ENCODE peak calls at places on chromosomes 11 and 22, in seven cellular contexts. One of them, this sample, is unnamed.

GRCh38 chr11:64224151-64224890 is 1.7 kb downstream of the TRPT1 start:
- DNase-seq in activated T-helper 1 cell treated with anti-CD3 and anti-CD28 coated beads, Interleukin-12 subunit alpha, Interleukin-12 subunit beta, Interleukin-2, Interleukin-4 antibody, amounts not matched to agents 30 ng/mL and 10 ng/mL and 1 ng/mL, durations not matched to agents 14 hours and 24 hours and 36 hours: no peak
- DNase-seq in fibroblast of pulmonary artery: no peak
- DNase-seq in sigmoid colon: peak
- DNase-seq in fibroblast of lung: peak
- DNase-seq in IMR-90: no peak
- DNase-seq in activated CD4-positive, alpha-beta T cell treated with anti-CD3 and anti-CD28 coated beads, Interleukin-2, amount 50 U/mL, for 1 hour: no peak
- DNase-seq in this sample: no peak

GRCh38 chr22:34897126-34897525 is 168.8 kb upstream of the ISX start:
- DNase-seq in activated CD4-positive, alpha-beta T cell treated with anti-CD3 and anti-CD28 coated beads, Interleukin-2, amount 50 U/mL, for 1 hour: no peak
- DNase-seq in sigmoid colon: no peak
- DNase-seq in fibroblast of lung: peak
- DNase-seq in IMR-90: no peak
- DNase-seq in activated T-helper 1 cell treated with anti-CD3 and anti-CD28 coated beads, Interleukin-12 subunit alpha, Interleukin-12 subunit beta, Interleukin-2, Interleukin-4 antibody, amounts not matched to agents 30 ng/mL and 10 ng/mL and 1 ng/mL, durations not matched to agents 14 hours and 24 hours and 36 hours: no peak
- DNase-seq in fibroblast of pulmonary artery: no peak
- DNase-seq in this sample: no peak

GRCh38 chr11:126345759-126346585 is 9.5 kb upstream of the ST3GAL4 start:
- DNase-seq in sigmoid colon: no peak
- DNase-seq in activated CD4-positive, alpha-beta T cell treated with anti-CD3 and anti-CD28 coated beads, Interleukin-2, amount 50 U/mL, for 1 hour: no peak
- DNase-seq in fibroblast of pulmonary artery: peak
- DNase-seq in fibroblast of lung: peak
- DNase-seq in IMR-90: peak
- DNase-seq in activated T-helper 1 cell treated with anti-CD3 and anti-CD28 coated beads, Interleukin-12 subunit alpha, Interleukin-12 subunit beta, Interleukin-2, Interleukin-4 antibody, amounts not matched to agents 30 ng/mL and 10 ng/mL and 1 ng/mL, durations not matched to agents 14 hours and 24 hours and 36 hours: no peak
- DNase-seq in this sample: peak

GRCh38 chr11:23903044-23903704 is 593.7 kb upstream of the LUZP2 start:
- DNase-seq in fibroblast of pulmonary artery: peak
- DNase-seq in activated T-helper 1 cell treated with anti-CD3 and anti-CD28 coated beads, Interleukin-12 subunit alpha, Interleukin-12 subunit beta, Interleukin-2, Interleukin-4 antibody, amounts not matched to agents 30 ng/mL and 10 ng/mL and 1 ng/mL, durations not matched to agents 14 hours and 24 hours and 36 hours: no peak
- DNase-seq in IMR-90: peak
- DNase-seq in activated CD4-positive, alpha-beta T cell treated with anti-CD3 and anti-CD28 coated beads, Interleukin-2, amount 50 U/mL, for 1 hour: no peak
- DNase-seq in sigmoid colon: no peak
- DNase-seq in fibroblast of lung: peak
- DNase-seq in this sample: no peak

GRCh38 chr22:29994941-29995340 is 85.3 kb upstream of the HORMAD2 start:
- DNase-seq in fibroblast of lung: peak
- DNase-seq in activated T-helper 1 cell treated with anti-CD3 and anti-CD28 coated beads, Interleukin-12 subunit alpha, Interleukin-12 subunit beta, Interleukin-2, Interleukin-4 antibody, amounts not matched to agents 30 ng/mL and 10 ng/mL and 1 ng/mL, durations not matched to agents 14 hours and 24 hours and 36 hours: no peak
- DNase-seq in sigmoid colon: no peak
- DNase-seq in IMR-90: peak
- DNase-seq in fibroblast of pulmonary artery: peak
- DNase-seq in activated CD4-positive, alpha-beta T cell treated with anti-CD3 and anti-CD28 coated beads, Interleukin-2, amount 50 U/mL, for 1 hour: no peak
- DNase-seq in this sample: no peak

GRCh38 chr11:112412383-112412782 is 151.7 kb upstream of the PLET1 start:
- DNase-seq in activated T-helper 1 cell treated with anti-CD3 and anti-CD28 coated beads, Interleukin-12 subunit alpha, Interleukin-12 subunit beta, Interleukin-2, Interleukin-4 antibody, amounts not matched to agents 30 ng/mL and 10 ng/mL and 1 ng/mL, durations not matched to agents 14 hours and 24 hours and 36 hours: no peak
- DNase-seq in sigmoid colon: no peak
- DNase-seq in fibroblast of pulmonary artery: no peak
- DNase-seq in IMR-90: no peak
- DNase-seq in activated CD4-positive, alpha-beta T cell treated with anti-CD3 and anti-CD28 coated beads, Interleukin-2, amount 50 U/mL, for 1 hour: no peak
- DNase-seq in fibroblast of lung: no peak
- DNase-seq in this sample: no peak

GRCh38 chr11:6022954-6023353 is 7.6 kb downstream of the OR56A1 start:
- DNase-seq in activated T-helper 1 cell treated with anti-CD3 and anti-CD28 coated beads, Interleukin-12 subunit alpha, Interleukin-12 subunit beta, Interleukin-2, Interleukin-4 antibody, amounts not matched to agents 30 ng/mL and 10 ng/mL and 1 ng/mL, durations not matched to agents 14 hours and 24 hours and 36 hours: peak
- DNase-seq in fibroblast of lung: peak
- DNase-seq in IMR-90: peak
- DNase-seq in sigmoid colon: no peak
- DNase-seq in activated CD4-positive, alpha-beta T cell treated with anti-CD3 and anti-CD28 coated beads, Interleukin-2, amount 50 U/mL, for 1 hour: no peak
- DNase-seq in fibroblast of pulmonary artery: peak
- DNase-seq in this sample: no peak

GRCh38 chr11:77506857-77507256 is 33.0 kb upstream of the PAK1 start:
- DNase-seq in activated CD4-positive, alpha-beta T cell treated with anti-CD3 and anti-CD28 coated beads, Interleukin-2, amount 50 U/mL, for 1 hour: no peak
- DNase-seq in fibroblast of lung: peak
- DNase-seq in sigmoid colon: no peak
- DNase-seq in activated T-helper 1 cell treated with anti-CD3 and anti-CD28 coated beads, Interleukin-12 subunit alpha, Interleukin-12 subunit beta, Interleukin-2, Interleukin-4 antibody, amounts not matched to agents 30 ng/mL and 10 ng/mL and 1 ng/mL, durations not matched to agents 14 hours and 24 hours and 36 hours: no peak
- DNase-seq in fibroblast of pulmonary artery: no peak
- DNase-seq in IMR-90: no peak
- DNase-seq in this sample: no peak

GRCh38 chr11:133993921-133994320 is 37.2 kb upstream of the IGSF9B start:
- DNase-seq in activated CD4-positive, alpha-beta T cell treated with anti-CD3 and anti-CD28 coated beads, Interleukin-2, amount 50 U/mL, for 1 hour: no peak
- DNase-seq in activated T-helper 1 cell treated with anti-CD3 and anti-CD28 coated beads, Interleukin-12 subunit alpha, Interleukin-12 subunit beta, Interleukin-2, Interleukin-4 antibody, amounts not matched to agents 30 ng/mL and 10 ng/mL and 1 ng/mL, durations not matched to agents 14 hours and 24 hours and 36 hours: no peak
- DNase-seq in sigmoid colon: no peak
- DNase-seq in fibroblast of pulmonary artery: no peak
- DNase-seq in IMR-90: no peak
- DNase-seq in fibroblast of lung: no peak
- DNase-seq in this sample: no peak

GRCh38 chr11:12110714-12111481 is 508 bp downstream of the MICAL2 start:
- DNase-seq in fibroblast of pulmonary artery: no peak
- DNase-seq in activated T-helper 1 cell treated with anti-CD3 and anti-CD28 coated beads, Interleukin-12 subunit alpha, Interleukin-12 subunit beta, Interleukin-2, Interleukin-4 antibody, amounts not matched to agents 30 ng/mL and 10 ng/mL and 1 ng/mL, durations not matched to agents 14 hours and 24 hours and 36 hours: no peak
- DNase-seq in sigmoid colon: peak
- DNase-seq in activated CD4-positive, alpha-beta T cell treated with anti-CD3 and anti-CD28 coated beads, Interleukin-2, amount 50 U/mL, for 1 hour: peak
- DNase-seq in fibroblast of lung: no peak
- DNase-seq in IMR-90: no peak
- DNase-seq in this sample: no peak

GRCh38 chr22:26658671-26659478 is 1.5 kb downstream of the MIAT start:
- DNase-seq in sigmoid colon: no peak
- DNase-seq in IMR-90: peak
- DNase-seq in fibroblast of pulmonary artery: peak
- DNase-seq in activated CD4-positive, alpha-beta T cell treated with anti-CD3 and anti-CD28 coated beads, Interleukin-2, amount 50 U/mL, for 1 hour: peak
- DNase-seq in fibroblast of lung: peak
- DNase-seq in activated T-helper 1 cell treated with anti-CD3 and anti-CD28 coated beads, Interleukin-12 subunit alpha, Interleukin-12 subunit beta, Interleukin-2, Interleukin-4 antibody, amounts not matched to agents 30 ng/mL and 10 ng/mL and 1 ng/mL, durations not matched to agents 14 hours and 24 hours and 36 hours: peak
- DNase-seq in this sample: no peak

GRCh38 chr11:19779740-19780139 is 67.1 kb downstream of the NAV2 start:
- DNase-seq in fibroblast of pulmonary artery: no peak
- DNase-seq in activated T-helper 1 cell treated with anti-CD3 and anti-CD28 coated beads, Interleukin-12 subunit alpha, Interleukin-12 subunit beta, Interleukin-2, Interleukin-4 antibody, amounts not matched to agents 30 ng/mL and 10 ng/mL and 1 ng/mL, durations not matched to agents 14 hours and 24 hours and 36 hours: no peak
- DNase-seq in activated CD4-positive, alpha-beta T cell treated with anti-CD3 and anti-CD28 coated beads, Interleukin-2, amount 50 U/mL, for 1 hour: no peak
- DNase-seq in fibroblast of lung: no peak
- DNase-seq in IMR-90: no peak
- DNase-seq in sigmoid colon: no peak
- DNase-seq in this sample: no peak

GRCh38 chr11:127618721-127619120 is 618.2 kb upstream of the KIRREL3 start:
- DNase-seq in fibroblast of pulmonary artery: no peak
- DNase-seq in fibroblast of lung: no peak
- DNase-seq in IMR-90: no peak
- DNase-seq in activated CD4-positive, alpha-beta T cell treated with anti-CD3 and anti-CD28 coated beads, Interleukin-2, amount 50 U/mL, for 1 hour: no peak
- DNase-seq in activated T-helper 1 cell treated with anti-CD3 and anti-CD28 coated beads, Interleukin-12 subunit alpha, Interleukin-12 subunit beta, Interleukin-2, Interleukin-4 antibody, amounts not matched to agents 30 ng/mL and 10 ng/mL and 1 ng/mL, durations not matched to agents 14 hours and 24 hours and 36 hours: no peak
- DNase-seq in sigmoid colon: no peak
- DNase-seq in this sample: no peak